ENCODE peak calls at places on chromosomes 2 and 18, in seven cellular contexts. N is SK-N-SH, A is H1, U is K562, S is Panc1, P is GM12878, O is HepG2. H is an unnamed sample.

GRCh38 chr18:22172594-22173049 is 3.2 kb downstream of the GATA6 start:
- DNase-seq in N (no peak), A (no peak), U (no peak), S (no peak), P (no peak), O (no peak), H (no peak)

GRCh38 chr2:30298302-30298701 is 67.0 kb downstream of the LBH start:
- DNase-seq in N (no peak), A (no peak), U (no peak), S (no peak), P (no peak), O (no peak), H (no peak)

GRCh38 chr2:157246212-157247067 is 11.1 kb upstream of the GALNT5 start:
- DNase-seq in N (no peak), A (peak; percentile 46), U (no peak), S (no peak), P (peak; percentile 31), O (no peak), H (peak; percentile 58)

GRCh38 chr2:220789961-220790360 is 782.1 kb downstream of the EPHA4 start:
- DNase-seq in N (no peak), A (no peak), U (no peak), S (no peak), P (no peak), O (no peak), H (no peak)

GRCh38 chr18:64099244-64099643 is 49.6 kb downstream of the LINC00305 start:
- DNase-seq in N (no peak), A (no peak), U (no peak), S (no peak), P (no peak), O (no peak), H (no peak)

GRCh38 chr2:120239488-120240287 is 13.0 kb upstream of the RALB start:
- DNase-seq in N (no peak), A (no peak), U (peak; percentile 32), S (no peak), P (no peak), O (peak; percentile 37), H (no peak)

GRCh38 chr2:70192516-70192915 is 1.7 kb upstream of the C2orf42 start:
- DNase-seq in N (no peak), A (no peak), U (no peak), S (no peak), P (no peak), O (no peak), H (no peak)

GRCh38 chr2:208440716-208441115 is 34.1 kb downstream of the PTH2R start:
- DNase-seq in N (no peak), A (no peak), U (no peak), S (no peak), P (no peak), O (no peak), H (no peak)

GRCh38 chr2:186569906-186570305 is 19.9 kb upstream of the ITGAV start:
- DNase-seq in N (no peak), A (no peak), U (no peak), S (no peak), P (no peak), O (peak; percentile 24), H (no peak)

GRCh38 chr2:120607506-120607905 is 128.2 kb upstream of the GLI2 start:
- DNase-seq in N (no peak), A (no peak), U (no peak), S (no peak), P (no peak), O (no peak), H (no peak)

GRCh38 chr2:167140767-167141166 is 252.5 kb downstream of the XIRP2 start:
- DNase-seq in N (no peak), A (peak; percentile 2), U (no peak), S (peak; percentile 69), P (no peak), O (peak; percentile 62), H (peak; percentile 71)

GRCh38 chr2:20093263-20094141 is 42.1 kb upstream of the LAPTM4A start:
- DNase-seq in N (peak; percentile 88), A (peak; percentile 34), U (no peak), S (no peak), P (no peak), O (peak; percentile 95), H (peak; percentile 48)

GRCh38 chr2:63861220-63861822 is 19.6 kb downstream of the UGP2 start:
- DNase-seq in N (peak; percentile 47), A (no peak), U (peak; percentile 44), S (no peak), P (no peak), O (peak; percentile 54), H (peak; percentile 51)

GRCh38 chr18:48657446-48658120 is 118.8 kb downstream of the CTIF start:
- DNase-seq in N (no peak), A (no peak), U (no peak), S (no peak), P (no peak), O (no peak), H (no peak)

GRCh38 chr2:66578853-66579158 is 143.9 kb downstream of the MEIS1 start:
- DNase-seq in N (no peak), A (no peak), U (no peak), S (no peak), P (no peak), O (no peak), H (no peak)

GRCh38 chr2:15730545-15731212 is 139.0 kb downstream of the DDX1 start:
- DNase-seq in N (peak; percentile 91), A (no peak), U (peak; percentile 64), S (peak; percentile 54), P (peak; percentile 19), O (peak; percentile 80), H (peak; percentile 81)

GRCh38 chr2:73685770-73686438 is 43.7 kb upstream of the NAT8 start:
- DNase-seq in N (no peak), A (no peak), U (no peak), S (no peak), P (no peak), O (peak; percentile 71), H (no peak)

GRCh38 chr18:2686349-2686968 is 30.9 kb downstream of the SMCHD1 start:
- DNase-seq in N (no peak), A (no peak), U (no peak), S (no peak), P (no peak), O (no peak), H (no peak)

GRCh38 chr2:183172220-183172887 is 48.1 kb downstream of the NUP35 start:
- DNase-seq in N (no peak), A (peak; percentile 13), U (no peak), S (no peak), P (no peak), O (no peak), H (no peak)

GRCh38 chr2:122414911-122415310 is 659.5 kb downstream of the TSN start:
- DNase-seq in N (no peak), A (no peak), U (no peak), S (no peak), P (no peak), O (no peak), H (no peak)

GRCh38 chr18:4004176-4004829 is 450.8 kb downstream of the DLGAP1 start:
- DNase-seq in N (no peak), A (no peak), U (no peak), S (no peak), P (no peak), O (no peak), H (peak; percentile 16)

GRCh38 chr2:135743860-135744259 is 2.2 kb downstream of the UBXN4 start:
- DNase-seq in N (no peak), A (no peak), U (no peak), S (no peak), P (no peak), O (peak; percentile 40), H (no peak)

GRCh38 chr18:54254265-54254758 is 15.0 kb upstream of the POLI start:
- DNase-seq in N (no peak), A (no peak), U (no peak), S (no peak), P (no peak), O (peak; percentile 98), H (peak; percentile 27)

GRCh38 chr18:7778181-7778580 is 211.1 kb downstream of the PTPRM start:
- DNase-seq in N (no peak), A (no peak), U (no peak), S (no peak), P (no peak), O (no peak), H (no peak)

GRCh38 chr2:67834482-67834881 is 228.3 kb downstream of the C1D start:
- DNase-seq in N (no peak), A (no peak), U (no peak), S (no peak), P (no peak), O (no peak), H (no peak)

GRCh38 chr2:188974184-188974583 is at the start of gene COL3A1:
- DNase-seq in N (no peak), A (no peak), U (no peak), S (no peak), P (no peak), O (no peak), H (no peak)

GRCh38 chr2:39023649-39024048 is 97.2 kb downstream of the SOS1 start:
- DNase-seq in N (no peak), A (no peak), U (no peak), S (no peak), P (no peak), O (no peak), H (no peak)

GRCh38 chr2:158781562-158781961 is 13.6 kb upstream of the DAPL1 start:
- DNase-seq in N (no peak), A (no peak), U (no peak), S (no peak), P (no peak), O (no peak), H (no peak)

GRCh38 chr18:51275712-51276473 is 78.4 kb upstream of the MEX3C start:
- DNase-seq in N (no peak), A (no peak), U (no peak), S (no peak), P (no peak), O (no peak), H (no peak)

GRCh38 chr2:55902971-55903370 is 20.6 kb downstream of the EFEMP1 start:
- DNase-seq in N (no peak), A (no peak), U (no peak), S (no peak), P (no peak), O (no peak), H (no peak)

GRCh38 chr2:207311316-207312005 is 145.7 kb upstream of the KLF7 start:
- DNase-seq in N (peak; percentile 37), A (no peak), U (peak; percentile 14), S (peak; percentile 73), P (no peak), O (peak; percentile 46), H (peak; percentile 60)
- TF ChIP-seq SIN3A in N (no peak), A (no peak), U (no peak), S (no peak), P (no peak), O (no peak), H (no peak)

GRCh38 chr18:77376733-77377094 is 127.1 kb downstream of the GALR1 start:
- DNase-seq in N (no peak), A (no peak), U (no peak), S (no peak), P (no peak), O (no peak), H (no peak)
- TF ChIP-seq SIN3A in N (no peak), A (no peak), U (no peak), S (no peak), P (no peak), O (no peak), H (no peak)

GRCh38 chr2:172373761-172374160 is 53.6 kb upstream of the ITGA6 start:
- DNase-seq in N (no peak), A (no peak), U (no peak), S (no peak), P (no peak), O (no peak), H (no peak)
- TF ChIP-seq SIN3A in N (no peak), A (no peak), U (no peak), S (no peak), P (no peak), O (no peak), H (no peak)

GRCh38 chr2:28009732-28010131 is 119.2 kb downstream of the BABAM2 start:
- DNase-seq in N (peak; percentile 13), A (no peak), U (no peak), S (no peak), P (no peak), O (no peak), H (no peak)
- TF ChIP-seq SIN3A in N (no peak), A (no peak), U (no peak), S (no peak), P (no peak), O (no peak), H (no peak)